ENCODE peak calls at places on chromosomes 2 and 18, in ten cellular contexts. One of them, this sample, is unnamed.

GRCh38 chr2:161166538-161167409 is 6.5 kb downstream of the TANK start:
- DNase-seq in HFF-Myc: no peak
- DNase-seq in astrocyte of the spinal cord: peak
- DNase-seq in fibroblast of lung: peak
- DNase-seq in AG10803: peak
- DNase-seq in upper lobe of right lung: no peak
- DNase-seq in DND-41: peak
- DNase-seq in WERI-Rb-1: no peak
- DNase-seq in sigmoid colon: no peak
- DNase-seq in astrocyte of the cerebellum: peak
- DNase-seq in this sample: no peak

GRCh38 chr2:61763605-61764034 is 90.2 kb downstream of the FAM161A start:
- DNase-seq in HFF-Myc: peak
- DNase-seq in sigmoid colon: peak
- DNase-seq in astrocyte of the cerebellum: peak
- DNase-seq in astrocyte of the spinal cord: peak
- DNase-seq in DND-41: no peak
- DNase-seq in AG10803: peak
- DNase-seq in WERI-Rb-1: peak
- DNase-seq in upper lobe of right lung: peak
- DNase-seq in fibroblast of lung: peak
- DNase-seq in this sample: peak

GRCh38 chr2:62163106-62163831 is 32.6 kb upstream of the B3GNT2 start:
- DNase-seq in fibroblast of lung: peak
- DNase-seq in upper lobe of right lung: no peak
- DNase-seq in sigmoid colon: no peak
- DNase-seq in WERI-Rb-1: peak
- DNase-seq in AG10803: no peak
- DNase-seq in HFF-Myc: no peak
- DNase-seq in DND-41: no peak
- DNase-seq in astrocyte of the cerebellum: no peak
- DNase-seq in astrocyte of the spinal cord: no peak
- DNase-seq in this sample: no peak

GRCh38 chr2:112644933-112645395 is 775 bp upstream of the SLC20A1 start:
- DNase-seq in astrocyte of the spinal cord: no peak
- DNase-seq in DND-41: no peak
- DNase-seq in upper lobe of right lung: peak
- DNase-seq in fibroblast of lung: no peak
- DNase-seq in AG10803: no peak
- DNase-seq in HFF-Myc: no peak
- DNase-seq in astrocyte of the cerebellum: no peak
- DNase-seq in WERI-Rb-1: no peak
- DNase-seq in sigmoid colon: no peak
- DNase-seq in this sample: no peak

GRCh38 chr18:37567061-37567993 is 1.7 kb upstream of the CELF4 start:
- DNase-seq in WERI-Rb-1: no peak
- DNase-seq in astrocyte of the cerebellum: no peak
- DNase-seq in astrocyte of the spinal cord: no peak
- DNase-seq in DND-41: no peak
- DNase-seq in AG10803: no peak
- DNase-seq in fibroblast of lung: no peak
- DNase-seq in HFF-Myc: no peak
- DNase-seq in sigmoid colon: peak
- DNase-seq in upper lobe of right lung: peak
- DNase-seq in this sample: no peak

GRCh38 chr2:190179754-190180312 is 117.3 kb upstream of the MSTN start:
- DNase-seq in upper lobe of right lung: no peak
- DNase-seq in AG10803: no peak
- DNase-seq in WERI-Rb-1: no peak
- DNase-seq in HFF-Myc: no peak
- DNase-seq in astrocyte of the cerebellum: no peak
- DNase-seq in astrocyte of the spinal cord: no peak
- DNase-seq in sigmoid colon: no peak
- DNase-seq in DND-41: no peak
- DNase-seq in fibroblast of lung: no peak
- DNase-seq in this sample: no peak

GRCh38 chr2:23135481-23136100 is 249.4 kb upstream of the KLHL29 start:
- DNase-seq in sigmoid colon: no peak
- DNase-seq in astrocyte of the cerebellum: no peak
- DNase-seq in upper lobe of right lung: no peak
- DNase-seq in astrocyte of the spinal cord: no peak
- DNase-seq in DND-41: no peak
- DNase-seq in AG10803: no peak
- DNase-seq in HFF-Myc: no peak
- DNase-seq in fibroblast of lung: no peak
- DNase-seq in WERI-Rb-1: no peak
- DNase-seq in this sample: peak

GRCh38 chr2:68318686-68319396 is 908 bp downstream of the CNRIP1 start:
- DNase-seq in sigmoid colon: peak
- DNase-seq in AG10803: peak
- DNase-seq in astrocyte of the cerebellum: no peak
- DNase-seq in DND-41: no peak
- DNase-seq in astrocyte of the spinal cord: peak
- DNase-seq in WERI-Rb-1: peak
- DNase-seq in upper lobe of right lung: no peak
- DNase-seq in fibroblast of lung: peak
- DNase-seq in HFF-Myc: no peak
- DNase-seq in this sample: no peak

GRCh38 chr2:10302479-10303173 is at the start of gene HPCAL1:
- DNase-seq in upper lobe of right lung: peak
- DNase-seq in DND-41: peak
- DNase-seq in AG10803: peak
- DNase-seq in astrocyte of the spinal cord: peak
- DNase-seq in astrocyte of the cerebellum: no peak
- DNase-seq in WERI-Rb-1: peak
- DNase-seq in fibroblast of lung: peak
- DNase-seq in sigmoid colon: peak
- DNase-seq in HFF-Myc: no peak
- DNase-seq in this sample: no peak

GRCh38 chr2:10301946-10302478 is 692 bp upstream of the HPCAL1 start:
- DNase-seq in DND-41: no peak
- DNase-seq in AG10803: no peak
- DNase-seq in upper lobe of right lung: no peak
- DNase-seq in sigmoid colon: no peak
- DNase-seq in HFF-Myc: no peak
- DNase-seq in astrocyte of the spinal cord: no peak
- DNase-seq in fibroblast of lung: no peak
- DNase-seq in WERI-Rb-1: no peak
- DNase-seq in astrocyte of the cerebellum: no peak
- DNase-seq in this sample: no peak

GRCh38 chr2:10297950-10298349 is 4.8 kb upstream of the HPCAL1 start:
- DNase-seq in sigmoid colon: peak
- DNase-seq in AG10803: peak
- DNase-seq in astrocyte of the cerebellum: no peak
- DNase-seq in astrocyte of the spinal cord: peak
- DNase-seq in DND-41: peak
- DNase-seq in upper lobe of right lung: no peak
- DNase-seq in HFF-Myc: peak
- DNase-seq in fibroblast of lung: peak
- DNase-seq in WERI-Rb-1: no peak
- DNase-seq in this sample: no peak

GRCh38 chr2:10300997-10301945 is 1.4 kb upstream of the HPCAL1 start:
- DNase-seq in astrocyte of the spinal cord: no peak
- DNase-seq in DND-41: no peak
- DNase-seq in HFF-Myc: no peak
- DNase-seq in AG10803: no peak
- DNase-seq in fibroblast of lung: no peak
- DNase-seq in upper lobe of right lung: no peak
- DNase-seq in astrocyte of the cerebellum: no peak
- DNase-seq in WERI-Rb-1: no peak
- DNase-seq in sigmoid colon: no peak
- DNase-seq in this sample: no peak

DNA sequence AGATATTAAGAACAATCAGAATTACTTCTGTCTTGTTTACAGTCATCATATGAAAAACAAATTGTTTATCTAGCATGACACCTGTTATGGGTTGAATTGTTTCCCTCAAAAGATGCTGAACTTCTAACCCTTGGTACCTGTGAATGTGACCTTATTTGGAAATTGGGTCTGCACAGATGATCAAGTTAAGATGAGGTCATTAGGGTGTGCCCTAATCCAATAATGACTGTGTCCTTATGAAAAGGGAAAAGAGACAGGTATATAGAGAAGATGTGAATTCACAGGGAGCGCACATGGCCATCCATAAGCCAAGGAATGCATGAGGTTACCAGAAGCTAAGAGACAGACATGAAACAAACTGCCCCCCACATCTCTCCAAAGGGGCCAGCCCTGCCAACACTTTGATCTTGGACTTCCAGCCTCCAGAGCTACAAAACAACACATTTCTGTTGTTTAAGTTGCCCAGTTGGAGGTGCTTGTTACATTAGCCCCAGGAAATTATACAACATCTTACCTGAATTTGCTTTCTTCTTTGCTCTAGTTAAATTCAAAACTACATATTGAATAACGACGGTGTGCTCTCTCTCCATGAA is 2.3 kb upstream of the HPCAL1 start:
- DNase-seq in fibroblast of lung: no peak
- DNase-seq in astrocyte of the cerebellum: no peak
- DNase-seq in AG10803: no peak
- DNase-seq in HFF-Myc: no peak
- DNase-seq in sigmoid colon: no peak
- DNase-seq in DND-41: no peak
- DNase-seq in upper lobe of right lung: no peak
- DNase-seq in astrocyte of the spinal cord: no peak
- DNase-seq in WERI-Rb-1: no peak
- DNase-seq in this sample: no peak
- H3K4me3 ChIP-seq in fibroblast of lung: no peak
- H3K4me3 ChIP-seq in astrocyte of the cerebellum: no peak
- H3K4me3 ChIP-seq in AG10803: no peak
- H3K4me3 ChIP-seq in HFF-Myc: no peak
- H3K4me3 ChIP-seq in sigmoid colon: no peak
- H3K4me3 ChIP-seq in DND-41: no peak
- H3K4me3 ChIP-seq in upper lobe of right lung: no peak
- H3K4me3 ChIP-seq in astrocyte of the spinal cord: no peak
- H3K4me3 ChIP-seq in WERI-Rb-1: no peak
- H3K4me3 ChIP-seq in this sample: no peak

DNA sequence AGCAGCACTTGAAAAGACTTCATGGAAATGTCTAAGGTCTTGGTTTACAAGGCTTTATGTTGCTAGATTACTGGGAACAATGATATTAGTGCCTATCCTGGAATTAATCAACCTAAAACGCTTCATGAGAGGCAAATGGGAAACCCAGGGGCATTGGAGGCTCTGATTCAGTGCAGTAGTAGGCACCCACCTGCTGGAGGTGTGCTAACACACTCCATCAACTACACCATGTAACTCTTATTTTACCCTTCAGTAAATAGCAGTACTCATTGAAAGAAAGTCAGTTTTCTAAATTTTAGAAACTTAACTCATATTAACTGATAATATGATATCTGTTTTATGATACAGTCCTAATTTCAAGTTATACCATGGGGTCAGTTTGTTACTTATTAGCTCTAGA is 17.4 kb upstream of the HNRNPA3 start:
- DNase-seq in HFF-Myc: no peak
- DNase-seq in sigmoid colon: no peak
- DNase-seq in upper lobe of right lung: no peak
- DNase-seq in astrocyte of the cerebellum: no peak
- DNase-seq in DND-41: no peak
- DNase-seq in astrocyte of the spinal cord: no peak
- DNase-seq in WERI-Rb-1: no peak
- DNase-seq in fibroblast of lung: no peak
- DNase-seq in AG10803: no peak
- DNase-seq in this sample: no peak
- TF ChIP-seq CTCF in HFF-Myc: no peak
- TF ChIP-seq CTCF in sigmoid colon: no peak
- TF ChIP-seq CTCF in upper lobe of right lung: no peak
- TF ChIP-seq CTCF in astrocyte of the cerebellum: no peak
- TF ChIP-seq CTCF in DND-41: no peak
- TF ChIP-seq CTCF in astrocyte of the spinal cord: no peak
- TF ChIP-seq CTCF in WERI-Rb-1: peak
- TF ChIP-seq CTCF in fibroblast of lung: no peak
- TF ChIP-seq CTCF in AG10803: no peak
- TF ChIP-seq CTCF in this sample: no peak

DNA sequence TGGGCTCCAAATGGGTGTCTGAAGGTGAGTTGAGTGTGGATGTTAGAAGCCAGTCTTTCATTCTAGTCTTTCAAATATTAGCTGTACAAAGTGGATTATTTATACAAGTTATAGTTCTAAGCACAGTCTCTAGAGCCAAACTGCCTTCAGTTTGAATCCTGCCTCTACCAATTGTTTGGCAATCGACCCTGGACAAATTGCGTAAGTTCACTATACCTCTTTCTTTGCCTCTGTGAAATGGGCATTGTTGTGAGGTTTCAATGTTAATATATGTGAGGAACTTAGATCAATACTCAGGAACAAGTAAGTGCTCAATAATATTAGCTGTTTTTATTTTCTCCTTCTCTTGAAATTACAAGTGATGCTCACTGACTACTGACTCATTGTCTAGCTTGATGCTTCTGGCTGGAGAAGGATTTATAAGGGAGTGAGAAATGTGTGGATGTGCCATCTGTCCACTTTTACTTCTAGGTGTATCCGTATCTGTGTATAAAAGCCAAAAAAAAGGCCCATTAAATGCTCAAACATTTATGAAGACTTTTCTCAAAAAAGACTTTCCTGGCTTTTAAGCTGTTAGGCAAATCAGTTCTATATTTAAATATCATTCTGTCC is 48.1 kb upstream of the RAPH1 start:
- DNase-seq in upper lobe of right lung: no peak
- DNase-seq in astrocyte of the cerebellum: no peak
- DNase-seq in sigmoid colon: no peak
- DNase-seq in AG10803: no peak
- DNase-seq in HFF-Myc: no peak
- DNase-seq in WERI-Rb-1: no peak
- DNase-seq in DND-41: no peak
- DNase-seq in astrocyte of the spinal cord: no peak
- DNase-seq in fibroblast of lung: peak
- DNase-seq in this sample: no peak
- H3K4me3 ChIP-seq in upper lobe of right lung: no peak
- H3K4me3 ChIP-seq in astrocyte of the cerebellum: no peak
- H3K4me3 ChIP-seq in sigmoid colon: no peak
- H3K4me3 ChIP-seq in AG10803: no peak
- H3K4me3 ChIP-seq in HFF-Myc: no peak
- H3K4me3 ChIP-seq in WERI-Rb-1: no peak
- H3K4me3 ChIP-seq in DND-41: no peak
- H3K4me3 ChIP-seq in astrocyte of the spinal cord: no peak
- H3K4me3 ChIP-seq in fibroblast of lung: no peak
- H3K4me3 ChIP-seq in this sample: no peak

DNA sequence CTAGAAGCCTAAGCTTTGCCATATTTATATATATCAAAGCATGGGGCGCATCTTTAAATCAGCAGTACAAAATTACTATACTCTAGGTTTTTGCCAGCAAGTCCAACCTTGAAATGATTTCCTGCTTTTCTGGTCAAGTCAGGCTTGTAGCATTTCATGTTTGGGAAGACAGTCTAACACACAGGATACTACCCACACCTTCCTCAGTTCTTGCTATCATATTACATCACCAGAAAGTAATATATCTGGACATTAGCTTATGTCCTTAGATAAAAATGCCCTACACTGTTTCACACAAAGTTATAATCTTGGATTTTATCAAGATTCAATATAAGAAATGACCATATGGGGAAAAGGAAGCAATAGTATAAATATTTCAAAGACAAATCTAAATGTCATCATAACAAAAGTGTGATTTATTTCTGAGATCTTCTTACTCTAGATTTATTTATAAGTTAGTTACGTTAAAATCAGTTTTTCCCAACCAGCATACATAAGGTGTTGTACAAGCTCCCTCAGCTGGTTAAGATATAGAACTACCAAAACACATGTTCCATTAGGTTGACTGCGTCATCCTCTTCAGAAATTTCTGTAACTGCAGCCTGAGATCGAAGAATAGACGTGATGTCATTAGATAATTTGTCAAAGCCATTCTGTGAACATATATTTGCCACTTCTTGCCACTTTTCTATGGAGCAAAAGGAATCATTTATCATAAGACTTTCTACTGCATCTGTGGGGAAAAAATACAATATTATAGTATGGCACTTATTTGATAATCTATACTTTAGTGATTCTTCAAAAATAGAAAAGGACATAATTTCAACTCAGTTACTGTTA is 56.6 kb downstream of the CLHC1 start:
- DNase-seq in fibroblast of lung: peak
- DNase-seq in AG10803: peak
- DNase-seq in astrocyte of the cerebellum: peak
- DNase-seq in sigmoid colon: no peak
- DNase-seq in astrocyte of the spinal cord: peak
- DNase-seq in WERI-Rb-1: no peak
- DNase-seq in HFF-Myc: no peak
- DNase-seq in upper lobe of right lung: no peak
- DNase-seq in DND-41: no peak
- DNase-seq in this sample: no peak
- TF ChIP-seq CTCF in fibroblast of lung: peak
- TF ChIP-seq CTCF in AG10803: peak
- TF ChIP-seq CTCF in astrocyte of the cerebellum: peak
- TF ChIP-seq CTCF in sigmoid colon: peak
- TF ChIP-seq CTCF in astrocyte of the spinal cord: peak
- TF ChIP-seq CTCF in WERI-Rb-1: peak
- TF ChIP-seq CTCF in HFF-Myc: peak
- TF ChIP-seq CTCF in upper lobe of right lung: peak
- TF ChIP-seq CTCF in DND-41: peak
- TF ChIP-seq CTCF in this sample: peak